ENCODE peak calls at places on chromosomes 3 and 15, in seven cellular contexts. S is GM23248, L is PC-3, K is MM.1S, Z is neural progenitor cell, Q is hepatocyte, W is HCT116. O is an unnamed sample. For H4K20me1, the result is how much of the 10 kb centered on the place peaks cover.

GRCh38 chr3:61829301-61830110 is 268.1 kb downstream of the PTPRG start:
- DNase-seq in S (no peak), L (no peak), K (no peak), Z (peak), Q (no peak), W (no peak), O (peak)

GRCh38 chr15:77630956-77631789 is 1.5 kb downstream of the LINGO1 start:
- DNase-seq in S (no peak), L (no peak), K (no peak), Z (peak), Q (no peak), W (no peak), O (peak)

GRCh38 chr3:129718201-129718600 is 111.7 kb upstream of the PLXND1 start:
- DNase-seq in S (no peak), L (no peak), K (no peak), Z (no peak), Q (no peak), W (no peak), O (no peak)

GRCh38 chr3:38120690-38121450 is 16.1 kb downstream of the ACAA1 start:
- DNase-seq in S (no peak), L (no peak), K (no peak), Z (no peak), Q (no peak), W (no peak), O (no peak)

GRCh38 chr3:133669949-133670524 is 8.3 kb upstream of the TOPBP1 start:
- DNase-seq in S (no peak), L (no peak), K (no peak), Z (no peak), Q (no peak), W (no peak), O (no peak)

GRCh38 chr3:53949541-53949940 is 57.9 kb upstream of the SELENOK start:
- DNase-seq in S (no peak), L (no peak), K (no peak), Z (no peak), Q (no peak), W (no peak), O (no peak)

GRCh38 chr3:124780767-124781485 is 50.7 kb downstream of the UMPS start:
- DNase-seq in S (peak), L (no peak), K (no peak), Z (peak), Q (peak), W (no peak), O (peak)

GRCh38 chr3:10365791-10366190 is 44.9 kb upstream of the SEC13 start:
- DNase-seq in S (no peak), L (no peak), K (no peak), Z (no peak), Q (no peak), W (no peak), O (no peak)

GRCh38 chr15:72445426-72445825 is 28.7 kb upstream of the ARIH1 start:
- DNase-seq in S (no peak), L (no peak), K (no peak), Z (no peak), Q (no peak), W (no peak), O (no peak)

GRCh38 chr15:67331676-67332075 is 77.1 kb downstream of the IQCH start:
- DNase-seq in S (peak), L (no peak), K (no peak), Z (no peak), Q (no peak), W (no peak), O (no peak)

GRCh38 chr3:184335291-184335660 is 2.1 kb upstream of the FAM131A start:
- DNase-seq in S (peak), L (no peak), K (no peak), Z (no peak), Q (no peak), W (no peak), O (peak)

GRCh38 chr3:193963808-193964516 is 172.0 kb upstream of the HES1 start:
- DNase-seq in S (no peak), L (no peak), K (no peak), Z (no peak), Q (no peak), W (no peak), O (no peak)

GRCh38 chr3:8328971-8329370 is 172.7 kb upstream of the LMCD1 start:
- DNase-seq in S (no peak), L (no peak), K (no peak), Z (no peak), Q (no peak), W (no peak), O (no peak)

GRCh38 chr15:62781081-62781497 is 261.5 kb upstream of the TPM1 start:
- DNase-seq in S (no peak), L (no peak), K (no peak), Z (peak), Q (no peak), W (no peak), O (no peak)

GRCh38 chr3:43102773-43103480 is 3.0 kb downstream of the POMGNT2 start:
- DNase-seq in S (no peak), L (no peak), K (no peak), Z (no peak), Q (peak), W (no peak), O (no peak)

GRCh38 chr3:14879161-14879888 is 60.6 kb downstream of the FGD5 start:
- DNase-seq in S (no peak), L (peak), K (no peak), Z (no peak), Q (peak), W (no peak), O (peak)

GRCh38 chr3:140816804-140817203 is 124.8 kb upstream of the SLC25A36 start:
- DNase-seq in S (no peak), L (no peak), K (no peak), Z (no peak), Q (no peak), W (no peak), O (no peak)

GRCh38 chr3:131786386-131786785 is 248.4 kb downstream of the CPNE4 start:
- DNase-seq in S (no peak), L (no peak), K (no peak), Z (no peak), Q (no peak), W (no peak), O (no peak)

GRCh38 chr3:128196645-128197044 is 43.4 kb downstream of the EEFSEC start:
- DNase-seq in S (no peak), L (no peak), K (no peak), Z (peak), Q (no peak), W (no peak), O (peak)

GRCh38 chr3:63159764-63160163 is 118.3 kb upstream of the SYNPR start:
- DNase-seq in S (no peak), L (no peak), K (peak), Z (no peak), Q (no peak), W (no peak), O (no peak)

DNA sequence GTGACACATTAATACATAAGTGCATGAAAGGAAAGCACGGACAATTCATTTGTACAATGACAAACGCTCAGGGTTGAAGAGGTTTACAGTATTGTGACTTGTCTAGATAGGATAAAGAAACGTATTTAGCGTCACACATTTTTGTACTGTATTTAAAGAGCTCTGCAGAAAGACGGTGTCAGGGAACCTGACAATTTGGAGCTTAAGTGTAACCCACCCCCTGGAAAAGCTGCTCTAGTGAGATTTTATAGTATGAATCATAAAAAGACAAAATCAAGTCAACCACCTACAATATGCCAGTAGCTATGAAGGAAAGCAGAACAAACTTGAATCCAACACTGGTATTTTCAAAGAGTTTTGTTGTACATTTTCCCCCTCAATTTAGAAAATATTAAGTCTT is 5.6 kb downstream of the TRA2B start:
- DNase-seq in S (peak), L (no peak), K (no peak), Z (no peak), Q (no peak), W (no peak), O (no peak)
- H4K20me1 ChIP-seq in S (half or more), L (half or more), K (half or more), Z (half or more), Q (half or more), W (half or more), O (half or more)

DNA sequence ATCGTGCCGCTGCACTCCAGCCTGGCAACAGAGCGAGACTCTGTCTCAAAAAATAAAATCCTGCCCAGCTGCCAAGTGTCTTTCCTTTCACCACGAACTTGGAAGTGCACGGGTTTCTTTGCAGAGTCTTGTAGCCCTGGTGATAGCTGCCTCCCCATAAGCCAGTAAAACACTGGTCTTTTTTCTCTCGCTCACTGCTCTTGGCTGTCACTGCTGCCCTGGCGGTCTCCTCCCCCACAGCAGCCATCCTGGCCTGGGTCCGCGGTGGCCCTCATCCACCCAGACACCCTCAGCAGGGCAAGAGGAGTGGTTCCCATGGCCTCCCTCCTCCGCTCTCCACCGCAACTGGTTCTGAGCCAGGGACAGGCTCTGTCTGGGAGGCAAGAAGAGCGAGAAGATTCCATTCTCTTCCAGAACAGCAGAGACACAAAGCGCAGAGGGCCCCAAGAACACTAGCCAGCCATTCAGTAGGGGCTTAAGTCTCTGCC is 44.4 kb downstream of the KLHL25 start:
- DNase-seq in S (peak), L (no peak), K (no peak), Z (peak), Q (no peak), W (no peak), O (peak)
- TF ChIP-seq EZH2phosphoT487 in S (no peak), L (no peak), K (no peak), Z (no peak), Q (no peak), W (no peak), O (no peak)

GRCh38 chr3:181710581-181711255 is 1.0 kb upstream of the SOX2 start:
- DNase-seq in S (peak), L (no peak), K (peak), Z (peak), Q (no peak), W (no peak), O (peak)
- TF ChIP-seq EZH2 in S (no peak), L (no peak), K (no peak), Z (no peak), Q (no peak), W (no peak), O (no peak)

GRCh38 chr3:172211123-172211522 is 171.7 kb downstream of the FNDC3B start:
- DNase-seq in S (no peak), L (no peak), K (no peak), Z (no peak), Q (no peak), W (no peak), O (no peak)

GRCh38 chr3:172210355-172210754 is 171.0 kb downstream of the FNDC3B start:
- DNase-seq in S (peak), L (no peak), K (no peak), Z (no peak), Q (no peak), W (no peak), O (no peak)

GRCh38 chr3:172204716-172205115 is 165.3 kb downstream of the FNDC3B start:
- DNase-seq in S (peak), L (no peak), K (no peak), Z (no peak), Q (no peak), W (no peak), O (no peak)

GRCh38 chr3:172209333-172210321 is 170.2 kb downstream of the FNDC3B start:
- DNase-seq in S (no peak), L (no peak), K (no peak), Z (no peak), Q (no peak), W (no peak), O (no peak)

DNA sequence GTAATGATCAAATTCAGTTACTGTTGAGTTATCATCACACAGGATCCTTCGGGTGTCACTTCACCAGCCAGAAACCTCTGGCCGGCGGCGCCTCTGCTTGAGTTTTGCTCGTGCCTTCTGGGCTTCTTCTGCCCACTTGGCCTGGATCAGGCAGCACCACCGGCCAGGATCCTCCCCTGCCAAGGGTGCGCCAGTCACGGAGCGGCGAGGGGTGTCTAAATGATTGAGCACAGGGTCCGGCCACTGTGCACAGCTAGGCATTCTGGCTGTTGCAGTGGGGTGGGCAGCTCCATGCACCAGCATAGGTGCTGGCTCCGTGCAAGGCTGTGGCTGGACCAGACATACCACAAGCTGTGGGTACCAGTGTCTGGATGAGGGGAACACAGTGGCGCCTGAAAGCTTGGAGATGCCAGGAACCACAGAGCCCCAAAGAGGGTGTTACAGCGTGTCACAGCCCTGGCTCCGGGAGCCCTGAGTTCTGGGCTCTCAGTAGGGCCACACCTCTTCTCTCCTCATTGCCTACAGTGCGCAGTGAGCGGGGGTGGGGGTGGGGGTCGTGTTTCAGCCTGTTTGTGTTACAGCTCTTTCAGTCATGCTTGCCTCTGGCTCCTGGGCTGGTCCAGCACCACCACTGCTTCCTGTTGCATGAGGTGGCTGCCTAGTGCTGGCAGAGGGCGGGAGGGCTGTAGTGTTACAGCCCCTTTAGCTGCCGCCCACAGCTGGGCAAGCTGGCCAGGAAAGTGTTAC is 169.4 kb downstream of the FNDC3B start:
- DNase-seq in S (peak), L (no peak), K (no peak), Z (peak), Q (peak), W (no peak), O (peak)
- H4K20me1 ChIP-seq in S (under half), L (under half), K (under half), Z (under half), Q (under half), W (under half), O (under half)

DNA sequence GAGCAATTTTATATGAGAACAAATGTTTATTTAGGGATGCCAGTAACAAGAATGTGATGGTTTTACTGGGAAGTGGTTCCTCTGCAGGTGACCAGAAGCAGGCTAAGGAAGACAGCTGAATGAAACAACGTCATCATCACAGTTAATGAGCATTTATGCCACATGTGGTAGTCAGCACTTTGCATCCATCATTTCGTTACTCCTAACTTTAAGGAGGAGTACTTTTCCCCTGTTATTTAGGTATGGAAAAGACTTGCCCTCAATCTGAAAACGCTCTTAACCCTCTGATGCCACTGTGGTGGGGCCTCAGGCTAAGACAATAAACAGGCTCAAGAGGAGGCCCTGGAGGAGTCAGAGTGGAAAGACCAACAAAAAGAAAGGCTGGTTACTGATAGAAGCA is 31.2 kb downstream of the INTS14 start:
- DNase-seq in S (no peak), L (no peak), K (no peak), Z (no peak), Q (no peak), W (no peak), O (no peak)
- TF ChIP-seq EZH2phosphoT487 in S (no peak), L (no peak), K (no peak), Z (no peak), Q (no peak), W (no peak), O (no peak)

O was measured in GM23338.